ENCODE peak calls at places on chromosomes 7 and 10, in seven cellular contexts. One of them, this sample, is unnamed.

GRCh38 chr10:63204667-63205391 is 71.7 kb downstream of the NRBF2 start:
- DNase-seq in mesendoderm: no peak
- DNase-seq in IMR-90: no peak
- DNase-seq in H1: no peak
- DNase-seq in mesenchymal stem cell: peak
- DNase-seq in trophoblast cell: no peak
- DNase-seq in neuronal stem cell: no peak
- DNase-seq in this sample: no peak

GRCh38 chr7:35624299-35625186 is 70.4 kb downstream of the HERPUD2 start:
- DNase-seq in mesendoderm: peak
- DNase-seq in IMR-90: peak
- DNase-seq in H1: peak
- DNase-seq in mesenchymal stem cell: peak
- DNase-seq in trophoblast cell: peak
- DNase-seq in neuronal stem cell: peak
- DNase-seq in this sample: peak

GRCh38 chr10:22325272-22325947 is 4.5 kb downstream of the BMI1 start:
- DNase-seq in mesendoderm: peak
- DNase-seq in IMR-90: peak
- DNase-seq in H1: peak
- DNase-seq in mesenchymal stem cell: peak
- DNase-seq in trophoblast cell: peak
- DNase-seq in neuronal stem cell: peak
- DNase-seq in this sample: peak

GRCh38 chr10:17527530-17528146 is 73.2 kb upstream of the ST8SIA6 start:
- DNase-seq in mesendoderm: peak
- DNase-seq in IMR-90: peak
- DNase-seq in H1: no peak
- DNase-seq in mesenchymal stem cell: peak
- DNase-seq in trophoblast cell: no peak
- DNase-seq in neuronal stem cell: no peak
- DNase-seq in this sample: peak

GRCh38 chr10:93715345-93715744 is 13.0 kb upstream of the FRA10AC1 start:
- DNase-seq in mesendoderm: no peak
- DNase-seq in IMR-90: no peak
- DNase-seq in H1: no peak
- DNase-seq in mesenchymal stem cell: no peak
- DNase-seq in trophoblast cell: no peak
- DNase-seq in neuronal stem cell: no peak
- DNase-seq in this sample: no peak

GRCh38 chr10:48461623-48462481 is 143.0 kb downstream of the ARHGAP22 start:
- DNase-seq in mesendoderm: no peak
- DNase-seq in IMR-90: no peak
- DNase-seq in H1: no peak
- DNase-seq in mesenchymal stem cell: no peak
- DNase-seq in trophoblast cell: no peak
- DNase-seq in neuronal stem cell: no peak
- DNase-seq in this sample: no peak

GRCh38 chr10:132062641-132063390 is 2.9 kb upstream of the JAKMIP3 start:
- DNase-seq in mesendoderm: no peak
- DNase-seq in IMR-90: no peak
- DNase-seq in H1: no peak
- DNase-seq in mesenchymal stem cell: no peak
- DNase-seq in trophoblast cell: no peak
- DNase-seq in neuronal stem cell: no peak
- DNase-seq in this sample: no peak

GRCh38 chr7:106471686-106472440 is 187.1 kb upstream of the NAMPT start:
- DNase-seq in mesendoderm: no peak
- DNase-seq in IMR-90: no peak
- DNase-seq in H1: no peak
- DNase-seq in mesenchymal stem cell: no peak
- DNase-seq in trophoblast cell: no peak
- DNase-seq in neuronal stem cell: no peak
- DNase-seq in this sample: no peak

GRCh38 chr10:101061814-101062230 is at the start of gene KAZALD1:
- DNase-seq in mesendoderm: no peak
- DNase-seq in IMR-90: no peak
- DNase-seq in H1: peak
- DNase-seq in mesenchymal stem cell: no peak
- DNase-seq in trophoblast cell: no peak
- DNase-seq in neuronal stem cell: no peak
- DNase-seq in this sample: no peak

GRCh38 chr7:158876984-158877383 is 20.6 kb downstream of the DYNC2I1 start:
- DNase-seq in mesendoderm: no peak
- DNase-seq in IMR-90: no peak
- DNase-seq in H1: no peak
- DNase-seq in mesenchymal stem cell: no peak
- DNase-seq in trophoblast cell: no peak
- DNase-seq in neuronal stem cell: no peak
- DNase-seq in this sample: no peak

GRCh38 chr7:30552330-30552729 is 42.3 kb upstream of the GARS1 start:
- DNase-seq in mesendoderm: no peak
- DNase-seq in IMR-90: no peak
- DNase-seq in H1: no peak
- DNase-seq in mesenchymal stem cell: no peak
- DNase-seq in trophoblast cell: no peak
- DNase-seq in neuronal stem cell: no peak
- DNase-seq in this sample: no peak

GRCh38 chr10:62133618-62134017 is 135.0 kb downstream of the RTKN2 start:
- DNase-seq in mesendoderm: no peak
- DNase-seq in IMR-90: no peak
- DNase-seq in H1: no peak
- DNase-seq in mesenchymal stem cell: no peak
- DNase-seq in trophoblast cell: no peak
- DNase-seq in neuronal stem cell: no peak
- DNase-seq in this sample: no peak

GRCh38 chr7:28558236-28558635 is 145.9 kb downstream of the CREB5 start:
- DNase-seq in mesendoderm: no peak
- DNase-seq in IMR-90: no peak
- DNase-seq in H1: no peak
- DNase-seq in mesenchymal stem cell: no peak
- DNase-seq in trophoblast cell: no peak
- DNase-seq in neuronal stem cell: no peak
- DNase-seq in this sample: no peak

GRCh38 chr10:78909268-78909667 is 159.5 kb upstream of the ZMIZ1 start:
- DNase-seq in mesendoderm: no peak
- DNase-seq in IMR-90: no peak
- DNase-seq in H1: no peak
- DNase-seq in mesenchymal stem cell: no peak
- DNase-seq in trophoblast cell: no peak
- DNase-seq in neuronal stem cell: no peak
- DNase-seq in this sample: no peak

GRCh38 chr7:36153571-36154097 is 580 bp downstream of the EEPD1 start:
- DNase-seq in mesendoderm: no peak
- DNase-seq in IMR-90: no peak
- DNase-seq in H1: peak
- DNase-seq in mesenchymal stem cell: no peak
- DNase-seq in trophoblast cell: no peak
- DNase-seq in neuronal stem cell: peak
- DNase-seq in this sample: no peak

GRCh38 chr10:120614685-120615084 is 157.7 kb downstream of the PLPP4 start:
- DNase-seq in mesendoderm: no peak
- DNase-seq in IMR-90: no peak
- DNase-seq in H1: no peak
- DNase-seq in mesenchymal stem cell: no peak
- DNase-seq in trophoblast cell: no peak
- DNase-seq in neuronal stem cell: no peak
- DNase-seq in this sample: no peak

GRCh38 chr7:85454904-85455303 is 268.0 kb upstream of the SEMA3D start:
- DNase-seq in mesendoderm: no peak
- DNase-seq in IMR-90: peak
- DNase-seq in H1: no peak
- DNase-seq in mesenchymal stem cell: no peak
- DNase-seq in trophoblast cell: no peak
- DNase-seq in neuronal stem cell: no peak
- DNase-seq in this sample: no peak

GRCh38 chr7:50565977-50566376 is 772 bp upstream of the DDC start:
- DNase-seq in mesendoderm: no peak
- DNase-seq in IMR-90: no peak
- DNase-seq in H1: no peak
- DNase-seq in mesenchymal stem cell: no peak
- DNase-seq in trophoblast cell: no peak
- DNase-seq in neuronal stem cell: no peak
- DNase-seq in this sample: no peak

GRCh38 chr7:2386964-2387669 is 16.3 kb upstream of the CHST12 start:
- DNase-seq in mesendoderm: peak
- DNase-seq in IMR-90: no peak
- DNase-seq in H1: no peak
- DNase-seq in mesenchymal stem cell: no peak
- DNase-seq in trophoblast cell: no peak
- DNase-seq in neuronal stem cell: no peak
- DNase-seq in this sample: no peak

GRCh38 chr10:90665905-90666662 is 191.8 kb downstream of the HTR7 start:
- DNase-seq in mesendoderm: peak
- DNase-seq in IMR-90: no peak
- DNase-seq in H1: no peak
- DNase-seq in mesenchymal stem cell: no peak
- DNase-seq in trophoblast cell: no peak
- DNase-seq in neuronal stem cell: no peak
- DNase-seq in this sample: no peak

GRCh38 chr7:123769371-123769770 is 20.6 kb upstream of the WASL start:
- DNase-seq in mesendoderm: no peak
- DNase-seq in IMR-90: peak
- DNase-seq in H1: no peak
- DNase-seq in mesenchymal stem cell: no peak
- DNase-seq in trophoblast cell: no peak
- DNase-seq in neuronal stem cell: no peak
- DNase-seq in this sample: no peak

GRCh38 chr10:722281-723060 is 33.0 kb upstream of the DIP2C start:
- DNase-seq in mesendoderm: no peak
- DNase-seq in IMR-90: no peak
- DNase-seq in H1: no peak
- DNase-seq in mesenchymal stem cell: no peak
- DNase-seq in trophoblast cell: peak
- DNase-seq in neuronal stem cell: no peak
- DNase-seq in this sample: no peak

GRCh38 chr10:727162-727790 is 37.8 kb upstream of the DIP2C start:
- DNase-seq in mesendoderm: no peak
- DNase-seq in IMR-90: no peak
- DNase-seq in H1: no peak
- DNase-seq in mesenchymal stem cell: no peak
- DNase-seq in trophoblast cell: peak
- DNase-seq in neuronal stem cell: no peak
- DNase-seq in this sample: no peak

GRCh38 chr10:728603-729002 is 39.1 kb upstream of the DIP2C start:
- DNase-seq in mesendoderm: no peak
- DNase-seq in IMR-90: no peak
- DNase-seq in H1: no peak
- DNase-seq in mesenchymal stem cell: no peak
- DNase-seq in trophoblast cell: no peak
- DNase-seq in neuronal stem cell: no peak
- DNase-seq in this sample: no peak

GRCh38 chr10:723973-724372 is 34.5 kb upstream of the DIP2C start:
- DNase-seq in mesendoderm: no peak
- DNase-seq in IMR-90: no peak
- DNase-seq in H1: no peak
- DNase-seq in mesenchymal stem cell: no peak
- DNase-seq in trophoblast cell: no peak
- DNase-seq in neuronal stem cell: no peak
- DNase-seq in this sample: no peak

DNA sequence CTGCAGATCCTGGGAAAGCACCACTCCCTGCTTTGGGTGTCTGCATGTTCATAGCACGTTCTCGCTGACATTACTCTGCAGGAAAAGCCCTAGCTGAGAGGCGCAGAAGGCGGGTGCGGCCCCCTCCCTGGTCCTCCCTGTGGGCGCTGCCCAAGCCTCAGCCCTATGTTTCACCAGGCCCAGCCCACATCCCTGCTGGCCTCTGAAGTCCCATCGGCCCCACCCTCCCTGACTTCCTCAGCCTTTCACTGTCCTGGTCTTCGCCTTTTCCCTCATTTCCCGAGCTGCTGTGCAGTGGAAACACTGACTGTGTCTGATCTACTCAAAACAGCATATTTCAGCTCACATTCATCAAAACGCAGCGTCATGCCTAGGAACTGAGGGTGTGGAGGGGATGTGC is 36.3 kb upstream of the DIP2C start:
- DNase-seq in mesendoderm: no peak
- DNase-seq in IMR-90: no peak
- DNase-seq in H1: no peak
- DNase-seq in mesenchymal stem cell: peak
- DNase-seq in trophoblast cell: peak
- DNase-seq in neuronal stem cell: no peak
- DNase-seq in this sample: no peak
- H2BK120ac ChIP-seq in mesendoderm: no peak
- H2BK120ac ChIP-seq in IMR-90: no peak
- H2BK120ac ChIP-seq in H1: no peak
- H2BK120ac ChIP-seq in mesenchymal stem cell: no peak
- H2BK120ac ChIP-seq in trophoblast cell: no peak
- H2BK120ac ChIP-seq in neuronal stem cell: no peak
- H2BK120ac ChIP-seq in this sample: no peak

GRCh38 chr7:95245828-95246227 is 78.5 kb downstream of the PON1 start:
- DNase-seq in mesendoderm: no peak
- DNase-seq in IMR-90: no peak
- DNase-seq in H1: no peak
- DNase-seq in mesenchymal stem cell: no peak
- DNase-seq in trophoblast cell: no peak
- DNase-seq in neuronal stem cell: no peak
- DNase-seq in this sample: peak
- H3K23ac ChIP-seq in mesendoderm: no peak
- H3K23ac ChIP-seq in IMR-90: no peak
- H3K23ac ChIP-seq in H1: no peak
- H3K23ac ChIP-seq in mesenchymal stem cell: no peak
- H3K23ac ChIP-seq in trophoblast cell: no peak
- H3K23ac ChIP-seq in neuronal stem cell: no peak
- H3K23ac ChIP-seq in this sample: no peak

DNA sequence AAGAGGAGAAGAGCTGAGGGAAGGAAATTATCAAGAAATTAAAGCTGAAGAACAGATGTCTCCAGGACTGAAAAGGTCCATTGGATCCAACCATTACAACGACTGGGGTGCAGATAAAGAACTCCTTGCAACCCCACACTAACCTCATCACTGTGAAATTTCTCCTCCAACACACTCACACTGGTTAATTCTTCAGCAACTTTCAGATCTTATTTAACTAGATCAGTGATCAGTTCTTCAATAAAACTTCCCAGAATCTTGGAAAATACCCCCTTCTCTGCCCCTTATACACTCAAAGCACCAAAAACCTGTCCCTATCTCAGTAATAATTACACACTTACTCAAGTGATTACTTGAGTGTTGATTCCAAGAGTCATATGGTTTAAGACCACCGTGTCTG is 123.9 kb downstream of the MPP7 start:
- DNase-seq in mesendoderm: no peak
- DNase-seq in IMR-90: no peak
- DNase-seq in H1: no peak
- DNase-seq in mesenchymal stem cell: no peak
- DNase-seq in trophoblast cell: no peak
- DNase-seq in neuronal stem cell: no peak
- DNase-seq in this sample: no peak
- H2BK120ac ChIP-seq in mesendoderm: no peak
- H2BK120ac ChIP-seq in IMR-90: peak
- H2BK120ac ChIP-seq in H1: no peak
- H2BK120ac ChIP-seq in mesenchymal stem cell: no peak
- H2BK120ac ChIP-seq in trophoblast cell: no peak
- H2BK120ac ChIP-seq in neuronal stem cell: no peak
- H2BK120ac ChIP-seq in this sample: no peak

DNA sequence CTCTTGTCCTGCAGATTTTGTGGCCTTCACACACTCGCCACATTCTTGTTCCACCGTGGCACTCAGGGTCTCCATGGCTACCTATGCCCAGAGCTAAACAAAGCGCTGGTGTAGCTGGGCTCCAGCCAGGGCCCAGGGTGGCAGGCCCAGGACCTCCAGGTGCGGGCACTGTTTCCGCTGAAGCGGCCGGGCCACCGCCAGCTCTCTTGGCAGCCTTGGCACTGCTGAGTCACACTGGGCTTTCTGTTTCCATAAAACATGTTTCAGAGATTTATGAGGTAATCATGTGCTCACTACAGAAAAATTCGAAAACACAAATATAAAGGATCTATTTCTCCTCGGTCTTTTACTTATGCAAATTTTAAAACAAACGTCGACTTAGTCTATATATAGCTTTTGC is 51.3 kb downstream of the AOC1 start:
- DNase-seq in mesendoderm: no peak
- DNase-seq in IMR-90: peak
- DNase-seq in H1: no peak
- DNase-seq in mesenchymal stem cell: no peak
- DNase-seq in trophoblast cell: no peak
- DNase-seq in neuronal stem cell: no peak
- DNase-seq in this sample: no peak
- H3K23ac ChIP-seq in mesendoderm: no peak
- H3K23ac ChIP-seq in IMR-90: no peak
- H3K23ac ChIP-seq in H1: no peak
- H3K23ac ChIP-seq in mesenchymal stem cell: no peak
- H3K23ac ChIP-seq in trophoblast cell: no peak
- H3K23ac ChIP-seq in neuronal stem cell: no peak
- H3K23ac ChIP-seq in this sample: no peak